ENCODE peak calls at places on chromosomes 11 and 22, in nine cellular contexts. Q is activated gamma-delta T cell; Y is choroid plexus epithelial cell; X is cerebellum; V is effector memory CD8-positive, alpha-beta T cell; D is T-helper 1 cell; B is activated CD4-positive, alpha-beta T cell treated with anti-CD3 and anti-CD28 coated beads, Interleukin-2, amount 50 U/mL, for 4 hours; L is amniotic stem cell; G is RWPE2. M is an unnamed sample.

GRCh38 chr11:67238894-67239794 is 27.1 kb upstream of the GRK2 start:
- DNase-seq in Q (no peak), Y (peak), X (no peak), V (no peak), D (no peak), B (no peak), L (no peak), G (no peak), M (no peak)

GRCh38 chr11:95144313-95145235 is 54.9 kb downstream of the ENDOD1 start:
- DNase-seq in Q (no peak), Y (no peak), X (no peak), V (no peak), D (no peak), B (no peak), L (no peak), G (no peak), M (no peak)

GRCh38 chr11:127000291-127000968 is at the start of gene KIRREL3:
- DNase-seq in Q (no peak), Y (no peak), X (peak), V (no peak), D (no peak), B (no peak), L (peak), G (no peak), M (no peak)

GRCh38 chr11:95282337-95282751 is 51.3 kb upstream of the SESN3 start:
- DNase-seq in Q (no peak), Y (peak), X (no peak), V (no peak), D (no peak), B (no peak), L (no peak), G (no peak), M (no peak)

GRCh38 chr22:50727678-50728522 is 10.1 kb upstream of the ACR start:
- DNase-seq in Q (no peak), Y (no peak), X (no peak), V (no peak), D (no peak), B (no peak), L (no peak), G (peak), M (no peak)

GRCh38 chr11:17596711-17597110 is 49.7 kb downstream of the OTOG start:
- DNase-seq in Q (no peak), Y (no peak), X (no peak), V (no peak), D (no peak), B (no peak), L (no peak), G (peak), M (no peak)

GRCh38 chr11:68044145-68044813 is 5.5 kb downstream of the TCIRG1 start:
- DNase-seq in Q (no peak), Y (no peak), X (no peak), V (no peak), D (no peak), B (no peak), L (no peak), G (peak), M (no peak)

GRCh38 chr11:19642759-19643158 is 69.9 kb upstream of the NAV2 start:
- DNase-seq in Q (no peak), Y (no peak), X (no peak), V (no peak), D (no peak), B (no peak), L (no peak), G (no peak), M (no peak)

GRCh38 chr11:119474682-119475596 is 52.0 kb upstream of the THY1 start:
- DNase-seq in Q (no peak), Y (peak), X (peak), V (peak), D (no peak), B (peak), L (peak), G (no peak), M (no peak)